ENCODE peak calls at places on chromosomes 16 and 17, in six cellular contexts. D is sigmoid colon, N is H1, B is HCT116, Y is SK-N-MC, I is GM12878. Q is an unnamed sample.

GRCh38 chr17:55168970-55169687 is 95.6 kb upstream of the HLF start:
- DNase-seq in B (no peak), N (no peak), Y (no peak), I (peak), D (no peak), Q (no peak)

GRCh38 chr16:15592324-15592723 is 50.6 kb downstream of the MARF1 start:
- DNase-seq in N (no peak), I (no peak), B (no peak), Y (no peak), D (no peak), Q (peak)

GRCh38 chr17:29617481-29618271 is 5.0 kb downstream of the CORO6 start:
- DNase-seq in D (peak), B (peak), I (peak), N (peak), Y (no peak), Q (peak)

GRCh38 chr17:82400206-82400605 is 17.9 kb upstream of the HEXD start:
- DNase-seq in D (no peak), B (no peak), I (no peak), N (no peak), Y (no peak), Q (no peak)

GRCh38 chr17:81277421-81277820 is 17.7 kb downstream of the SLC38A10 start:
- DNase-seq in I (no peak), N (no peak), Y (no peak), D (peak), B (no peak), Q (no peak)

GRCh38 chr17:50429793-50430192 is 3.8 kb downstream of the ACSF2 start:
- DNase-seq in B (no peak), Y (no peak), D (no peak), N (no peak), I (no peak), Q (no peak)

GRCh38 chr16:10579965-10580918 is at the start of gene EMP2:
- DNase-seq in D (peak), B (peak), N (peak), I (no peak), Y (no peak), Q (peak)

GRCh38 chr17:528253-528652 is 175.6 kb upstream of the RPH3AL start:
- DNase-seq in I (no peak), D (no peak), N (no peak), B (no peak), Y (no peak), Q (no peak)

GRCh38 chr16:59021751-59022150 is 287.6 kb upstream of the GOT2 start:
- DNase-seq in N (no peak), Y (no peak), I (no peak), B (no peak), D (no peak), Q (no peak)

GRCh38 chr16:47965439-47965838 is 190.4 kb downstream of the ABCC12 start:
- DNase-seq in Y (no peak), D (no peak), B (no peak), I (no peak), N (peak), Q (no peak)

GRCh38 chr17:46916211-46916610 is 6.7 kb upstream of the GOSR2 start:
- DNase-seq in D (no peak), Y (no peak), B (no peak), I (no peak), N (no peak), Q (no peak)

GRCh38 chr16:12120331-12120981 is 143.9 kb downstream of the SNX29 start:
- DNase-seq in B (no peak), N (no peak), D (peak), Y (no peak), I (no peak), Q (no peak)

GRCh38 chr17:80106751-80107150 is 5.4 kb downstream of the GAA start:
- DNase-seq in N (no peak), I (no peak), Y (no peak), D (no peak), B (no peak), Q (no peak)

GRCh38 chr16:28904363-28904762 is 20.7 kb downstream of the RABEP2 start:
- DNase-seq in I (no peak), N (no peak), D (no peak), Y (no peak), B (no peak), Q (no peak)

GRCh38 chr17:4082136-4082924 is 60.5 kb downstream of the ZZEF1 start:
- DNase-seq in Y (no peak), N (no peak), B (no peak), D (no peak), I (no peak), Q (no peak)

GRCh38 chr16:75733305-75734141 is 7.2 kb upstream of the CPHXL start:
- DNase-seq in I (no peak), B (no peak), N (no peak), Y (no peak), D (no peak), Q (no peak)

GRCh38 chr16:69718365-69718764 is 8.0 kb downstream of the NQO1 start:
- DNase-seq in B (no peak), D (no peak), I (no peak), N (no peak), Y (no peak), Q (no peak)
- TF ChIP-seq POLR2AphosphoS5 in B (no peak), D (no peak), I (no peak), N (no peak), Y (no peak), Q (no peak)

DNA sequence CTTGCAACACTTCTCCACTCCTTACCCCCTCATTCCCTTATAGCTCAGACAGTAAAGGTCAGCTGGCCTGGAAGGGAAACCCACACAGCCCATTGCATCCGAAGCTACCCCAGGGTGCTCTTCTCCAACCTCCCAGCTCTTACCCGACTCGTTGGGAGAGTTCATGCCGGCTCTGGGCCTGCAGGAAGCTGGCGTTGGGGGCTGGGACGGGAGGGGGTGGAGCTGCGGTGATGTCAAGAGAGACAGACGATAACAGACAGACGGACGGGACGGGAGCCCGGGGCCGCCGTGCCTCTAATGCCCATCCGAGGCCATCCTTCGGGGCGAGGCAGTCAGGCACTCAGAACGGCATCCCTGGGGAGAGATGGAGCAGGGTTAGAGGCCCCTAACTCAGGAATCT is 6.1 kb downstream of the HDAC5 start:
- DNase-seq in N (no peak), Y (no peak), D (no peak), B (no peak), I (no peak), Q (no peak)
- TF ChIP-seq POLR2AphosphoS5 in N (no peak), Y (no peak), D (no peak), B (no peak), I (no peak), Q (no peak)

GRCh38 chr16:1300664-1301476 is 8.6 kb upstream of the UBE2I start:
- DNase-seq in D (no peak), I (no peak), N (peak), B (no peak), Y (no peak), Q (peak)

GRCh38 chr16:1298406-1298805 is 11.0 kb upstream of the UBE2I start:
- DNase-seq in N (no peak), Y (no peak), B (no peak), I (no peak), D (no peak), Q (no peak)

GRCh38 chr16:1299868-1300203 is 9.6 kb upstream of the UBE2I start:
- DNase-seq in Y (no peak), N (no peak), I (no peak), B (no peak), D (no peak), Q (no peak)

GRCh38 chr16:1297413-1297773 is 12.0 kb upstream of the UBE2I start:
- DNase-seq in N (no peak), D (no peak), Y (no peak), I (no peak), B (no peak), Q (no peak)

DNA sequence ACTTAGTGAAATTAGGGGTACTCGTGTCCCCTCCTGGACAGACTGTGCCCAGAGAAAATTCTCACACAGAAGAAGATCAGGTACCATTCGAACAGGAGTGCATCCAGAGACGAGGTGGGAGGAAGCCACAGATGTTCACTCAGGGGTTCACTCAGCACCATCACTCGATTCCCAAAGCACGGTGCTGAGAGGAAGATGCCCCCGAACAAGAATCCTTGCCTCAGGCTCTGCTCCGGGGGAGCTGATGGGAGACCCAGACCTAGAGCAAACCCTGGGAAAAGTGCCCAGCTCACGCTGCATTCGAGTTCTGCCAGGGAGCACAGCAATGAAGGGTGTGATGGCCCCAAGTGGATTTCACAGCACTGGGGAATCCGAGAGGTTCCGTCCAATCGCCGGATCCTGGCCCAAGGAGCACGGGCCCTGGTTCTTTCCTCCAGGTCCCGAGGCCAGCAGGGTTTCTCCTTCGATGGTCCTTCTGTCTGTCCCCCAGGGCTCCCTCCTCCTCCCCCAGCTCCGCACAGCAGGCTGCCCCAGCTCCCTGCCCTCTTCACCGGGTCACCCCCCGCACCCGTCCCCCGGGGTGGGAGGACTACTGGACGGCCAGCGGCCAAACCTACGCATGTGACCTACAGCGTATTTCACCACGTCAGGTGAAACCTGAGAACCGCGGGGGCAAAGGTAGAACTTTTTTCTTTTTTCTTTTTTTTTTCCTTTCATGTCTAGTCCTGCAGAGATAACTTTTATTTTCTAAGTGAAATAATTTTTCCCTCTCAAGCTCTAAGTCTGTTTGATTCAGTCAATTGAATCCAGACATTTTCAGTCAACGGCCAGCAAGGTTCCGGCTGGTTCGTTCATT is 10.2 kb upstream of the UBE2I start:
- DNase-seq in Y (no peak), B (no peak), D (no peak), N (no peak), I (no peak), Q (no peak)
- TF ChIP-seq POLR2AphosphoS5 in Y (no peak), B (no peak), D (no peak), N (no peak), I (no peak), Q (no peak)

GRCh38 chr17:40112718-40113109 is 9.1 kb upstream of the MSL1 start:
- DNase-seq in N (no peak), D (peak), I (no peak), Y (no peak), B (no peak), Q (no peak)
- TF ChIP-seq POLR2AphosphoS5 in N (no peak), D (no peak), I (no peak), Y (no peak), B (no peak), Q (no peak)

DNA sequence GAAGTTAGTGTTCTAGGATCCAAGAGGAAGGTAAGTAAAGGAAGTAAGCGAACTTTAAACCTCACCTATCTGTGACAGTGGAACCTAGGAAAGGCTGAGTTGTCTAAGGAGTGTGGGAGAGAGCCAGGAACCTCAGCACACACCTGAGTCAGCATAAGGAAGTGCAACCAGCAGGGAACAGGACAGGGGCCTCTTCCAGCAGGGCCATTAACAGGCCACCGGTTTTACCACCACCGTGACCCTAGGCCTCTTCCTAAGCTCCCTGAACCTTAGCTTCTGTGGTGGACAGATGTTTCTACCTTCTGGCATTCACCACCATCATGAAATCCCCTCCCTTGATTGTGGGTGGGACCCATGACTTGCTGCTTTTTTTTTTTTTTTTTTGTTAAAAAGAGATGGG is 26.7 kb upstream of the GPATCH8 start:
- DNase-seq in B (no peak), N (no peak), I (no peak), D (no peak), Y (no peak), Q (no peak)
- TF ChIP-seq POLR2AphosphoS5 in B (peak), N (peak), I (no peak), D (no peak), Y (no peak), Q (no peak)

Q was measured in spleen.